ENCODE peak calls at places on chromosomes 6 and 20, in seven cellular contexts. G is H1, W is SK-N-SH, C is K562, T is HCT116, D is GM12878, S is HepG2. L is an unnamed sample.

GRCh38 chr20:42281801-42282200 is 663.6 kb upstream of the CHD6 start:
- DNase-seq in C (no peak), G (no peak), W (no peak), T (no peak), S (no peak), D (no peak), L (no peak)

GRCh38 chr6:16803294-16804006 is 42.2 kb upstream of the ATXN1 start:
- DNase-seq in W (no peak), C (peak), D (no peak), T (no peak), G (peak), S (peak), L (no peak)

GRCh38 chr6:106974999-106975698 is 620 bp upstream of the CD24 start:
- DNase-seq in C (peak), S (no peak), D (no peak), G (peak), T (no peak), W (peak), L (peak)

GRCh38 chr20:37714973-37715657 is 21.3 kb downstream of the CTNNBL1 start:
- DNase-seq in G (no peak), C (no peak), S (no peak), T (no peak), W (no peak), D (no peak), L (no peak)

GRCh38 chr20:21548390-21549035 is 34.6 kb upstream of the NKX2-2 start:
- DNase-seq in W (no peak), G (no peak), T (no peak), S (no peak), C (no peak), D (peak), L (no peak)

GRCh38 chr6:69937402-69938131 is 71.2 kb downstream of the COL19A1 start:
- DNase-seq in W (no peak), D (no peak), C (no peak), G (no peak), S (no peak), T (no peak), L (no peak)

GRCh38 chr6:8707956-8708772 is 272.8 kb upstream of the SLC35B3 start:
- DNase-seq in T (peak), C (no peak), S (peak), G (peak), W (no peak), D (no peak), L (peak)

GRCh38 chr20:40583195-40583594 is 105.8 kb downstream of the MAFB start:
- DNase-seq in D (no peak), T (no peak), W (no peak), G (no peak), C (no peak), S (no peak), L (no peak)

GRCh38 chr6:82818727-82819126 is 246.9 kb downstream of the UBE3D start:
- DNase-seq in C (no peak), W (no peak), S (no peak), G (no peak), T (no peak), D (no peak), L (no peak)

GRCh38 chr6:33965766-33966165 is 162.0 kb upstream of the MLN start:
- DNase-seq in G (no peak), D (no peak), W (no peak), C (no peak), T (no peak), S (no peak), L (no peak)

DNA sequence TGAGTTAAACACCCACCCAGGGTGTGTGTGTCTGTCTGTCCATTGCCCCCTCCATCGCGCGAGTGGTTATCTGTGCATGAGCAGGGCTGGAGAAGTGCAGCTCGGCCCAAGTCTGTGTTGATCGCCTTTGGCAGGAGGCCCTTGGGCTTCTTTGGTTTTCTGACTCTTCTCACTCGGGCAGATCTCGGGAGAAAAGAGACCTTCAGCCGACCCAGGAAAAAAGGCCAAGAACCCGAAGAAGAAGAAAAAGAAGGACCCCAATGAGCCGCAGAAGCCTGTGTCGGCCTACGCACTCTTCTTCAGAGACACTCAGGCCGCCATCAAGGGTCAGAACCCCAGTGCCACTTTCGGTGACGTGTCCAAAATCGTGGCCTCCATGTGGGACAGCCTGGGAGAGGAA is 132.9 kb downstream of the JPH2 start:
- DNase-seq in C (no peak), W (no peak), G (peak), D (no peak), T (no peak), S (no peak), L (no peak)
- TF ChIP-seq JUND in C (no peak), W (no peak), G (no peak), D (no peak), T (no peak), S (no peak), L (no peak)

GRCh38 chr6:146545608-146546007 is 2.0 kb downstream of the RAB32 start:
- DNase-seq in W (no peak), C (no peak), S (no peak), T (no peak), G (no peak), D (no peak), L (no peak)
- TF ChIP-seq JUND in W (no peak), C (no peak), S (no peak), T (no peak), G (no peak), D (no peak), L (no peak)

GRCh38 chr6:112004397-112005341 is 49.2 kb upstream of the CCN6 start:
- DNase-seq in S (no peak), D (no peak), G (no peak), T (no peak), C (no peak), W (no peak), L (no peak)
- TF ChIP-seq JUND in S (no peak), D (no peak), G (no peak), T (no peak), C (no peak), W (no peak), L (no peak)

DNA sequence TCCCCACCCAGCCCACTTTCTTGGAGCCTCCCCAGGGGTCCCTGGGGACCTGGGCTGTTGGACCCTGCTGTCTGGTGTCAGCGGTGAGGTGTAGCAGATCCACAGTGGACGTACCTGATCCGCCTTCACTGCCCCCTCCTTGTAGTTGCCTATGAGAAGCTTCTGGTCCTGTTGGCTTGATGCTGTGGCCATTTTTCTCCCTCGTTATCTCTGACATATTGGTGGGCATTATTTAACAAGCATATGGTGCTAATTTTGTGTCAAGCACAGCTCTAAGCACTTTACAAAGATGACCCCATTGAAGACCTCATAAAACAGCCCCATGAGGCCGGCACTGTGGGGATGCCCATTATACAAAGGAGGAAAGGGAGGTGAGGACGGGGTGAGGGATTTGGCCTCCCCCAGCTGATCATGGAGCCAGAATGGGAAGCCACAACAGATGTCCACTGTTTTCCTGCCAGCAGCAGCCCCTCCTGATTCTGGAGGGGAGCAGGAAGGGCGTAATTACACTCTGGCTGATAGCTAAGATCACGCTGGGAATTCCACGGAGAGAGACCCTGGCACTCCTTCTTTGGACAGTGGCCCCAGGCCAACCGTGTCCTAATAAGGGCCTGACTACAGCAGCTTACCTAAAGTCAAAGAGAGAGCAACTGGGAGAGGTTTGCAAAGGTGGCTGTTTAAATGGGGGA is 628.3 kb downstream of the CDH26 start:
- DNase-seq in T (no peak), C (no peak), W (peak), D (no peak), S (no peak), G (no peak), L (no peak)
- TF ChIP-seq JUND in T (no peak), C (no peak), W (no peak), D (no peak), S (no peak), G (no peak), L (no peak)